ENCODE peak calls at places on chromosome 22, in ten cellular contexts. M is stimulated activated CD4-positive, alpha-beta T cell treated with anti-CD3 and anti-CD28 coated beads, Interleukin-4, amount 100 ng/mL, for 48 hours; D is astrocyte of the spinal cord; S is CD8-positive, alpha-beta memory T cell; F is dorsolateral prefrontal cortex; J is SK-N-DZ; U is activated CD4-positive, alpha-beta T cell treated with anti-CD3 and anti-CD28 coated beads, Interleukin-2, amount 50 U/mL, for 1 hour; E is PC-9; I is stimulated activated CD8-positive, alpha-beta memory T cell treated with anti-CD3 and anti-CD28 coated beads, Interleukin-4, amount 100 ng/mL, for 1 hour; V is colonic mucosa. W is an unnamed sample.

GRCh38 chr22:44597616-44598015 is 99.6 kb upstream of the RTL6 start:
- DNase-seq in M (no peak), D (no peak), S (no peak), F (peak), J (peak), U (no peak), E (no peak), I (no peak), V (no peak), W (no peak)

GRCh38 chr22:44975444-44976262 is 34.2 kb downstream of the PHF21B start:
- DNase-seq in M (peak), D (peak), S (peak), F (peak), J (peak), U (peak), E (peak), I (no peak), V (peak), W (no peak)

GRCh38 chr22:30206964-30207363 is 39.6 kb downstream of the LIF start:
- DNase-seq in M (no peak), D (peak), S (no peak), F (peak), J (no peak), U (no peak), E (peak), I (no peak), V (no peak), W (no peak)

GRCh38 chr22:50209893-50210292 is 9.1 kb downstream of the SELENOO start:
- DNase-seq in M (peak), D (peak), S (peak), F (peak), J (peak), U (peak), E (peak), I (peak), V (peak), W (peak)

GRCh38 chr22:20080445-20080775 is 369 bp downstream of the DGCR8 start:
- DNase-seq in M (peak), D (peak), S (peak), F (peak), J (peak), U (peak), E (no peak), I (peak), V (peak), W (peak)

GRCh38 chr22:47674600-47674999 is 912.1 kb downstream of the TBC1D22A start:
- DNase-seq in M (no peak), D (no peak), S (no peak), F (no peak), J (no peak), U (no peak), E (no peak), I (no peak), V (no peak), W (no peak)

GRCh38 chr22:40588726-40589125 is 47.8 kb downstream of the MRTFA start:
- DNase-seq in M (no peak), D (no peak), S (no peak), F (no peak), J (no peak), U (no peak), E (peak), I (no peak), V (no peak), W (no peak)

GRCh38 chr22:50713571-50714056 is 24.4 kb upstream of the ACR start:
- DNase-seq in M (no peak), D (no peak), S (no peak), F (peak), J (no peak), U (no peak), E (no peak), I (no peak), V (no peak), W (no peak)

GRCh38 chr22:30575011-30575671 is 676 bp upstream of the GAL3ST1 start:
- DNase-seq in M (no peak), D (peak), S (no peak), F (peak), J (no peak), U (no peak), E (no peak), I (no peak), V (peak), W (no peak)

GRCh38 chr22:26330971-26331625 is 98.0 kb upstream of the ASPHD2 start:
- DNase-seq in M (peak), D (peak), S (peak), F (peak), J (peak), U (peak), E (no peak), I (no peak), V (peak), W (peak)

GRCh38 chr22:20099099-20099711 is 16.7 kb upstream of the RANBP1 start:
- DNase-seq in M (no peak), D (no peak), S (no peak), F (no peak), J (no peak), U (no peak), E (no peak), I (no peak), V (no peak), W (no peak)

GRCh38 chr22:50473855-50474671 is 772 bp downstream of the SBF1 start:
- DNase-seq in M (no peak), D (peak), S (no peak), F (peak), J (no peak), U (peak), E (peak), I (no peak), V (peak), W (no peak)

GRCh38 chr22:39563571-39564428 is 6.8 kb upstream of the CACNA1I start:
- DNase-seq in M (no peak), D (no peak), S (no peak), F (no peak), J (no peak), U (no peak), E (no peak), I (no peak), V (no peak), W (no peak)

GRCh38 chr22:25334091-25334490 is 114.7 kb downstream of the CRYBB2 start:
- DNase-seq in M (peak), D (no peak), S (no peak), F (peak), J (peak), U (peak), E (no peak), I (no peak), V (peak), W (no peak)

GRCh38 chr22:41648431-41648830 is 27.3 kb downstream of the XRCC6 start:
- DNase-seq in M (no peak), D (no peak), S (no peak), F (no peak), J (no peak), U (no peak), E (no peak), I (no peak), V (no peak), W (no peak)

W was measured in effector memory CD4-positive, alpha-beta T cell.